ENCODE peak calls at places on chromosomes 7 and 10, in six cellular contexts. K is upper lobe of right lung, D is astrocyte, A is fibroblast of lung, Q is Peyer's patch, S is mammary epithelial cell. J is an unnamed sample.

GRCh38 chr10:110569736-110570135 is 2.2 kb downstream of the SMC3 start:
- DNase-seq in K (no peak), D (no peak), A (no peak), Q (no peak), S (no peak), J (no peak)

GRCh38 chr7:27198871-27199801 is 755 bp downstream of the HOXA13 start:
- DNase-seq in K (peak), D (no peak), A (no peak), Q (peak), S (peak), J (no peak)

GRCh38 chr7:64768824-64769223 is 25.4 kb upstream of the ZNF138 start:
- DNase-seq in K (no peak), D (no peak), A (no peak), Q (no peak), S (no peak), J (no peak)

GRCh38 chr10:124697443-124697836 is 46.7 kb downstream of the FAM53B start:
- DNase-seq in K (peak), D (no peak), A (no peak), Q (peak), S (no peak), J (no peak)

GRCh38 chr7:150685219-150686029 is at the start of gene GIMAP2:
- DNase-seq in K (no peak), D (no peak), A (peak), Q (no peak), S (peak), J (peak)

GRCh38 chr10:50625663-50626062 is 1.9 kb upstream of the SGMS1 start:
- DNase-seq in K (no peak), D (no peak), A (peak), Q (no peak), S (no peak), J (no peak)

GRCh38 chr7:76294344-76295024 is 8.0 kb upstream of the HSPB1 start:
- DNase-seq in K (peak), D (peak), A (peak), Q (peak), S (peak), J (peak)

GRCh38 chr7:29684787-29685650 is 121.3 kb upstream of the WIPF3 start:
- DNase-seq in K (peak), D (peak), A (peak), Q (peak), S (peak), J (peak)

GRCh38 chr10:132397036-132397541 is at the start of gene PWWP2B:
- DNase-seq in K (peak), D (no peak), A (peak), Q (peak), S (no peak), J (no peak)

GRCh38 chr10:96743988-96744585 is 23.8 kb upstream of the PIK3AP1 start:
- DNase-seq in K (no peak), D (peak), A (peak), Q (no peak), S (no peak), J (no peak)

GRCh38 chr7:105354383-105354782 is 34.3 kb downstream of the SRPK2 start:
- DNase-seq in K (no peak), D (no peak), A (no peak), Q (no peak), S (peak), J (no peak)

GRCh38 chr10:69703766-69704191 is 73.7 kb downstream of the FAM241B start:
- DNase-seq in K (no peak), D (peak), A (peak), Q (no peak), S (peak), J (peak)

GRCh38 chr7:75889826-75890225 is 11.0 kb downstream of the RHBDD2 start:
- DNase-seq in K (no peak), D (peak), A (no peak), Q (no peak), S (no peak), J (no peak)

GRCh38 chr10:68598978-68599753 is 39.0 kb downstream of the TET1 start:
- DNase-seq in K (no peak), D (peak), A (peak), Q (peak), S (peak), J (no peak)

GRCh38 chr7:132004528-132004927 is 448.1 kb upstream of the PODXL start:
- DNase-seq in K (no peak), D (peak), A (peak), Q (no peak), S (peak), J (no peak)

GRCh38 chr7:130874071-130874915 is 140.3 kb upstream of the KLF14 start:
- DNase-seq in K (no peak), D (no peak), A (no peak), Q (no peak), S (no peak), J (no peak)

GRCh38 chr10:42598249-42598873 is 40.0 kb downstream of the ZNF33B start:
- DNase-seq in K (no peak), D (no peak), A (no peak), Q (no peak), S (no peak), J (no peak)

GRCh38 chr7:32033006-32033405 is 37.2 kb downstream of the PDE1C start:
- DNase-seq in K (no peak), D (peak), A (no peak), Q (no peak), S (no peak), J (no peak)

GRCh38 chr10:48658243-48658888 is 26.3 kb upstream of the WDFY4 start:
- DNase-seq in K (peak), D (peak), A (peak), Q (peak), S (peak), J (peak)

GRCh38 chr7:151987748-151988529 is 31.7 kb downstream of the GALNTL5 start:
- DNase-seq in K (no peak), D (peak), A (peak), Q (no peak), S (peak), J (no peak)

GRCh38 chr10:43814611-43815010 is 165.9 kb upstream of the ZNF32 start:
- DNase-seq in K (no peak), D (peak), A (no peak), Q (no peak), S (no peak), J (no peak)

GRCh38 chr7:56175086-56175760 is 59.0 kb upstream of the NUPR2 start:
- DNase-seq in K (peak), D (no peak), A (no peak), Q (peak), S (no peak), J (peak)

GRCh38 chr10:132452216-132452650 is 55.2 kb downstream of the PWWP2B start:
- DNase-seq in K (no peak), D (no peak), A (no peak), Q (peak), S (no peak), J (no peak)

GRCh38 chr7:107147464-107148214 is 21.2 kb upstream of the HBP1 start:
- DNase-seq in K (no peak), D (no peak), A (peak), Q (no peak), S (peak), J (peak)

GRCh38 chr10:116891208-116891607 is 41.9 kb downstream of the ENO4 start:
- DNase-seq in K (no peak), D (peak), A (peak), Q (no peak), S (peak), J (peak)

GRCh38 chr7:77421273-77421672 is 5.1 kb upstream of the GSAP start:
- DNase-seq in K (no peak), D (no peak), A (no peak), Q (no peak), S (no peak), J (no peak)

GRCh38 chr10:33279276-33279675 is 55.2 kb downstream of the NRP1 start:
- DNase-seq in K (no peak), D (peak), A (no peak), Q (no peak), S (no peak), J (no peak)

GRCh38 chr10:35140126-35140525 is 13.5 kb downstream of the CREM start:
- DNase-seq in K (no peak), D (no peak), A (peak), Q (no peak), S (no peak), J (no peak)

GRCh38 chr7:129721139-129721538 is 109.6 kb downstream of the NRF1 start:
- DNase-seq in K (no peak), D (no peak), A (no peak), Q (no peak), S (no peak), J (no peak)

GRCh38 chr7:137360087-137360679 is 16.6 kb upstream of the PTN start:
- DNase-seq in K (no peak), D (peak), A (no peak), Q (no peak), S (no peak), J (no peak)

GRCh38 chr7:116988363-116988989 is 35.2 kb downstream of the ST7 start:
- DNase-seq in K (no peak), D (no peak), A (peak), Q (no peak), S (no peak), J (no peak)
- TF ChIP-seq CTCF in K (peak), D (no peak), A (no peak), Q (peak), S (peak), J (peak)

GRCh38 chr10:61847087-61847486 is 54.4 kb upstream of the ARID5B start:
- DNase-seq in K (no peak), D (no peak), A (no peak), Q (no peak), S (no peak), J (no peak)
- H3K27ac ChIP-seq in K (no peak), D (no peak), A (no peak), Q (no peak), S (no peak), J (no peak)

GRCh38 chr10:129958118-129958685 is 5.9 kb downstream of the EBF3 start:
- DNase-seq in K (no peak), D (no peak), A (no peak), Q (no peak), S (no peak), J (no peak)
- TF ChIP-seq CTCF in K (no peak), D (no peak), A (no peak), Q (no peak), S (no peak), J (no peak)

DNA sequence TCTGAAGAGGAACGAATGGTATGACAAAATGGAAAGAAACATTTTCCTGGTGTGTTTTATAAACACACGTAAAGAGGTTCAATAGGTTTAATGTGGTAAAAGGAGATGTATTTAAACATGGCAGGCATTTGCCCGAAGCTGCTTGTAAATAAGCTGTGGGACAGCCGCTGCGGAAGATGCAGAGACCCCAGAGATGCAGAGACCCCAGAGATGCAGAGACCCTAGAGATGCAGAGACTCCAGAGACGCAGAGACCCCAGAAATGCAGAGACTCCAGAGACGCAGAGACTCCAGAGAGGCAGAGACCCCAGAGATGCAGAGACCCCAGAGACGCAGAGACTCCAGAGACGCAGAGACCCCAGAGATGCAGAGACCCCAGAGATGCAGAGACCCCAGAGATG is 534.1 kb downstream of the PTPRN2 start:
- DNase-seq in K (peak), D (no peak), A (no peak), Q (no peak), S (no peak), J (no peak)
- H3K27ac ChIP-seq in K (no peak), D (no peak), A (no peak), Q (no peak), S (no peak), J (no peak)

DNA sequence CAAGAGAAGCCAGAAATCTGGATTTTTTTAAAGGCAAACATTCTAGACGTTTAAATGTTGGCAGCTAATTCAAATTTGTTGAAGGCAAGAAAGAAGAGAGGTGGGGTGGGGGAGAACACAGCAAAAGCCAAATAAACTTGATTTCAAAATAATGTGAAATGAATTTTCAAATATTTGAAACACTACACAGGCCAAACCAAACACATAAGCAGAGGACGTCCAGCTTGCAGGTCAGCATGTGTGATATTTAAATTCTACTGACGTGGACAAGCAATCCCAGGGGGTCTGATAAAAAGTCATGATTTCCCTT is 1.9 kb downstream of the C10orf105 start:
- DNase-seq in K (no peak), D (no peak), A (no peak), Q (no peak), S (no peak), J (no peak)
- TF ChIP-seq CTCF in K (no peak), D (no peak), A (no peak), Q (no peak), S (no peak), J (no peak)

GRCh38 chr7:159136013-159136412 is 8.7 kb downstream of the VIPR2 start:
- DNase-seq in K (peak), D (no peak), A (no peak), Q (no peak), S (no peak), J (no peak)

GRCh38 chr7:159136442-159136841 is 8.2 kb downstream of the VIPR2 start:
- DNase-seq in K (no peak), D (no peak), A (no peak), Q (no peak), S (no peak), J (no peak)

GRCh38 chr7:159138508-159138907 is 6.2 kb downstream of the VIPR2 start:
- DNase-seq in K (no peak), D (no peak), A (no peak), Q (no peak), S (no peak), J (no peak)

GRCh38 chr7:159137906-159138305 is 6.8 kb downstream of the VIPR2 start:
- DNase-seq in K (no peak), D (no peak), A (no peak), Q (no peak), S (no peak), J (no peak)

GRCh38 chr7:159136846-159137245 is 7.8 kb downstream of the VIPR2 start:
- DNase-seq in K (no peak), D (no peak), A (no peak), Q (no peak), S (no peak), J (no peak)
- H3K27ac ChIP-seq in K (no peak), D (no peak), A (no peak), Q (no peak), S (no peak), J (no peak)

GRCh38 chr10:114458216-114458615 is 53.9 kb upstream of the AFAP1L2 start:
- DNase-seq in K (no peak), D (no peak), A (no peak), Q (no peak), S (no peak), J (no peak)

GRCh38 chr10:114453576-114453975 is 49.3 kb upstream of the AFAP1L2 start:
- DNase-seq in K (no peak), D (no peak), A (no peak), Q (no peak), S (no peak), J (no peak)

GRCh38 chr10:114458955-114459354 is 54.7 kb upstream of the AFAP1L2 start:
- DNase-seq in K (peak), D (no peak), A (peak), Q (no peak), S (peak), J (peak)
- TF ChIP-seq CTCF in K (peak), D (no peak), A (peak), Q (peak), S (peak), J (peak)

DNA sequence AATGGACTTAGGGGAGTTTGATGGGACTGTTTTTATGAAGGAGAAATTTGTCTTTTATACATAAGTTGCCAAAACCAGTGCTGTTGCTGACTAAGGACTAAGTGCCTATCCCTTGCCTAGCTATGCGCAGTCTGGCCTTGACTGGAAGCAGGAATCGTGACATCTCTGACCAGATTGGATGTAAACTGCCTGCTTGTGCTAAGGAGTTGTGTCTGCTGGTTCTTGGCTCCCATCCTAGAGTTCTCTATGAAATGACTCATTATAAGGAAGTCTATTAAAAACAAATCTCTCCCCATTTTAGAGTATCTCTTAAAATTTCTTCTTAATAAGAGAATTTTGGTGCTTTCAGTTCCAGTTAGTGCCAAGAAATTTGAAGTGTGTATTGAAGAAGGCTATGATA is 77.5 kb downstream of the BICC1 start:
- DNase-seq in K (no peak), D (peak), A (peak), Q (no peak), S (peak), J (peak)
- H3K27ac ChIP-seq in K (no peak), D (peak), A (no peak), Q (no peak), S (no peak), J (no peak)

GRCh38 chr7:140230862-140231778 is 54.3 kb upstream of the KDM7A start:
- DNase-seq in K (peak), D (no peak), A (no peak), Q (peak), S (peak), J (no peak)
- TF ChIP-seq CTCF in K (no peak), D (no peak), A (no peak), Q (no peak), S (no peak), J (no peak)

GRCh38 chr10:11663763-11664555 is 52.5 kb upstream of the USP6NL start:
- DNase-seq in K (no peak), D (no peak), A (no peak), Q (peak), S (no peak), J (no peak)
- H3K27ac ChIP-seq in K (no peak), D (no peak), A (no peak), Q (peak), S (no peak), J (no peak)